ENCODE peak calls at places on chromosomes 12 and 14, in ten cellular contexts. X is tibial nerve, J is heart right ventricle, N is pancreas, B is prostate gland, G is mucosa of descending colon, V is cardiac fibroblast, M is esophagus squamous epithelium, R is lower lobe of right lung, K is left lung. P is an unnamed sample.
A peak's percentile ranks its signal among the peaks of the same experiment; 100 is the strongest.

GRCh38 chr12:32583535-32583934 is 95.6 kb upstream of the DNM1L start:
- DNase-seq in J (no peak), V (peak; percentile 57), G (no peak), X (no peak), K (no peak), B (no peak), M (no peak), R (no peak), N (no peak), P (no peak)

GRCh38 chr14:82776958-82777357 is 1243.3 kb upstream of the SEL1L start:
- DNase-seq in N (no peak), K (no peak), G (no peak), R (no peak), B (no peak), M (no peak), V (no peak), J (no peak), X (no peak), P (no peak)

GRCh38 chr12:47102406-47102805 is 22.6 kb upstream of the AMIGO2 start:
- DNase-seq in N (no peak), K (no peak), V (no peak), M (no peak), J (no peak), R (no peak), B (no peak), X (no peak), G (no peak), P (no peak)

GRCh38 chr14:23557946-23558345 is 1.9 kb downstream of the THTPA start:
- DNase-seq in K (no peak), X (no peak), G (no peak), J (no peak), B (no peak), V (no peak), N (no peak), M (no peak), R (no peak), P (no peak)

GRCh38 chr14:91231446-91231845 is 13.1 kb downstream of the GPR68 start:
- DNase-seq in M (no peak), N (no peak), K (no peak), J (no peak), X (no peak), R (no peak), G (no peak), B (no peak), V (peak; percentile 22), P (no peak)

GRCh38 chr12:5476356-5476755 is 44.4 kb downstream of the NTF3 start:
- DNase-seq in M (no peak), K (no peak), B (no peak), N (no peak), G (no peak), J (no peak), V (no peak), X (no peak), R (no peak), P (no peak)

GRCh38 chr12:28172434-28173030 is 17.7 kb upstream of the CCDC91 start:
- DNase-seq in N (no peak), K (no peak), M (no peak), X (no peak), R (no peak), J (no peak), G (no peak), B (no peak), V (peak; percentile 81), P (peak; percentile 38)

GRCh38 chr14:72513994-72514659 is 379.8 kb downstream of the DPF3 start:
- DNase-seq in N (no peak), R (no peak), V (peak; percentile 68), G (no peak), X (no peak), K (no peak), M (no peak), B (no peak), J (no peak), P (no peak)

GRCh38 chr14:54444701-54445100 is 3.5 kb upstream of the CNIH1 start:
- DNase-seq in B (no peak), V (no peak), N (no peak), M (no peak), X (no peak), R (no peak), G (no peak), J (no peak), K (no peak), P (no peak)

GRCh38 chr14:94390372-94391086 is 2.1 kb upstream of the SERPINA1 start:
- DNase-seq in G (peak; percentile 93), B (peak; percentile 30), V (no peak), K (peak; percentile 97), N (no peak), R (peak; percentile 93), M (no peak), J (peak; percentile 46), X (no peak), P (no peak)

DNA sequence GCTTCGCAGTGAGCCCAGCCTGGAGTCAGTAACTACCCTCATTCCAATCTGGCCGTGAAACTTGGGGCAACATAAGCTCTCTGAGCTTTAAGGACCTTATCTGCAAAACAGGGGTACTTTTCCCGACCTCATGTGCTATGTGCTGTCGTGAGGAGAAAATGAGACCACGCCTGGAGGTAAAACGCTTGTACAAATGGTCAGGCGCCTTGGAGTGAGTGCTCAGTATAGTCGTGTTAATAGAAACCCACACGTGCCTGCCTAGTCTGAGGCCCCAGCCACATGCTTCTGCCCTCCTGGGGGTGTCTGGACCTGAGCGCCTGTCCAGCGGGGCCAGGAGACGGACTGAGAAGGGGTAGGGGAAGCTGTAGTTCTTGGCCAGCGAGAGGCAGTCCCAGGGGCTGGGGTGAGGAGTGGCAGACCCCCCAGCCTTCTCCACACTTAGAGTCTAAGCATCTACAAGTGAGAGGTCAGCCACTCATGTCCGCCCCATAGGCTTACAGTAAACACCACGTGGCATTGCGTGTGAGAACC is 4.9 kb downstream of the AQP5 start:
- DNase-seq in X (no peak), V (no peak), B (no peak), R (no peak), G (no peak), J (no peak), M (no peak), K (no peak), N (peak; percentile 76), P (no peak)
- H3K4me3 ChIP-seq in X (no peak overlapping the region), V (no peak overlapping the region), B (no peak overlapping the region), R (no peak overlapping the region), G (no peak overlapping the region), J (no peak overlapping the region), M (no peak overlapping the region), K (no peak overlapping the region), N (no peak overlapping the region), P (no peak overlapping the region)

GRCh38 chr14:43540948-43541347 is 966.1 kb downstream of the FSCB start:
- DNase-seq in J (no peak), B (no peak), G (no peak), X (no peak), K (no peak), N (peak; percentile 51), M (no peak), R (no peak), V (no peak), P (no peak)

GRCh38 chr14:43541356-43541755 is 965.7 kb downstream of the FSCB start:
- DNase-seq in G (no peak), V (no peak), X (no peak), R (no peak), K (no peak), J (no peak), M (no peak), B (no peak), N (no peak), P (no peak)

GRCh38 chr14:43535231-43535838 is 971.7 kb downstream of the FSCB start:
- DNase-seq in N (no peak), R (no peak), K (no peak), M (no peak), J (no peak), B (no peak), G (no peak), X (no peak), V (no peak), P (no peak)

GRCh38 chr14:43539210-43539609 is 967.9 kb downstream of the FSCB start:
- DNase-seq in K (no peak), R (no peak), X (no peak), G (no peak), M (no peak), N (no peak), B (no peak), V (peak; percentile 18), J (no peak), P (peak; percentile 26)
- TF ChIP-seq CTCF in K (no peak), R (peak; percentile 42), X (peak; percentile 34), G (no peak), M (no peak), N (peak; percentile 42), B (peak; percentile 42), V (peak; percentile 13), J (peak; percentile 33), P (peak; percentile 61)

GRCh38 chr12:42588308-42588836 is 1.2 kb downstream of the PRICKLE1 start:
- DNase-seq in B (no peak), M (no peak), X (no peak), J (peak; percentile 32), V (no peak), K (no peak), G (no peak), N (no peak), R (no peak), P (no peak)
- H3K4me3 ChIP-seq in B (peak overlapping the region; percentile 48), M (peak overlapping the region; percentile 91), X (peak overlapping the region; percentile 90), J (peak overlapping the region; percentile 97), V (peak overlapping the region; percentile 74), K (peak overlapping the region; percentile 61), G (peak overlapping the region; percentile 24), N (peak overlapping the region; percentile 76), R (peak overlapping the region; percentile 82), P (no peak overlapping the region)

GRCh38 chr14:76078501-76078900 is 73.2 kb upstream of the GPATCH2L start:
- DNase-seq in V (no peak), B (no peak), G (no peak), M (no peak), J (no peak), X (no peak), N (no peak), R (no peak), K (no peak), P (no peak)

GRCh38 chr14:76073732-76074131 is 78.0 kb upstream of the GPATCH2L start:
- DNase-seq in B (no peak), G (no peak), J (no peak), M (no peak), R (no peak), V (no peak), K (no peak), N (no peak), X (no peak), P (no peak)

GRCh38 chr14:76080471-76080870 is 71.3 kb upstream of the GPATCH2L start:
- DNase-seq in K (no peak), G (no peak), J (no peak), M (no peak), N (no peak), B (no peak), X (no peak), V (no peak), R (no peak), P (no peak)

GRCh38 chr14:76080009-76080408 is 71.7 kb upstream of the GPATCH2L start:
- DNase-seq in G (no peak), K (no peak), M (no peak), V (no peak), R (no peak), B (no peak), J (no peak), N (no peak), X (no peak), P (no peak)

DNA sequence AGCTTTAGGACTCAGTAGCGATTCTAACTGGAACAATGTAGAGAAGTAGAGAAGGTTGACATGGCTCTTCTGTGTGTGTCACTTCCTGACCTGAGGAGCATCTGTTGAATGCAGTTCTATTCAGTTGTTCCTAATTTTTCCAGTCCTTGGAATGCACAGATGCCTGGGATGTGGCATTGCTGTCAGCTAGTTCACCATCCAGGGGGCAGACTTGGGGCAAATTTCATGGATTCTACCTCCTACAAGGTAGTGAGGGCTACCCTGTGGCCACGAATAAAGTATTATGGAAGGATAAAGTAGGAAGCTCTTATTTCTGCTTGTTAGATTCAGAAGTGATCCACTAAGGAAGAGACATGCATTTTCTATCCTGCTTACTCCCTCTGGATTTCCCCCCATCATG is 74.4 kb upstream of the GPATCH2L start:
- DNase-seq in V (peak; percentile 7), R (no peak), G (no peak), J (no peak), B (no peak), K (no peak), N (no peak), M (no peak), X (no peak), P (no peak)
- TF ChIP-seq CTCF in V (no peak), R (no peak), G (no peak), J (no peak), B (no peak), K (no peak), N (no peak), M (no peak), X (no peak), P (no peak)